ENCODE peak calls at places on chromosome 13, in six cellular contexts. One of them, this sample, is unnamed. For H3K9me3, the result is how much of the 10 kb centered on the place peaks cover.

GRCh38 chr13:44734204-44734707 is 158.1 kb upstream of the TSC22D1 start:
- DNase-seq in colonic mucosa: no peak
- DNase-seq in body of pancreas: peak
- DNase-seq in left ventricle myocardium inferior: peak
- DNase-seq in fibroblast of lung: peak
- DNase-seq in psoas muscle: peak
- DNase-seq in this sample: no peak

GRCh38 chr13:42174344-42175162 is 97.4 kb upstream of the AKAP11 start:
- DNase-seq in colonic mucosa: no peak
- DNase-seq in body of pancreas: no peak
- DNase-seq in left ventricle myocardium inferior: no peak
- DNase-seq in fibroblast of lung: peak
- DNase-seq in psoas muscle: no peak
- DNase-seq in this sample: no peak

GRCh38 chr13:113734099-113734825 is 24.8 kb upstream of the TMEM255B start:
- DNase-seq in colonic mucosa: no peak
- DNase-seq in body of pancreas: peak
- DNase-seq in left ventricle myocardium inferior: no peak
- DNase-seq in fibroblast of lung: no peak
- DNase-seq in psoas muscle: no peak
- DNase-seq in this sample: no peak

GRCh38 chr13:99264053-99264452 is 5.9 kb upstream of the GPR18 start:
- DNase-seq in colonic mucosa: no peak
- DNase-seq in body of pancreas: no peak
- DNase-seq in left ventricle myocardium inferior: no peak
- DNase-seq in fibroblast of lung: no peak
- DNase-seq in psoas muscle: no peak
- DNase-seq in this sample: no peak

GRCh38 chr13:101473458-101473857 is 21.0 kb downstream of the ITGBL1 start:
- DNase-seq in colonic mucosa: no peak
- DNase-seq in body of pancreas: no peak
- DNase-seq in left ventricle myocardium inferior: peak
- DNase-seq in fibroblast of lung: peak
- DNase-seq in psoas muscle: no peak
- DNase-seq in this sample: no peak

GRCh38 chr13:41621716-41622508 is 164.6 kb downstream of the RGCC start:
- DNase-seq in colonic mucosa: no peak
- DNase-seq in body of pancreas: no peak
- DNase-seq in left ventricle myocardium inferior: no peak
- DNase-seq in fibroblast of lung: peak
- DNase-seq in psoas muscle: no peak
- DNase-seq in this sample: no peak

GRCh38 chr13:27199691-27200090 is 28.1 kb upstream of the USP12 start:
- DNase-seq in colonic mucosa: no peak
- DNase-seq in body of pancreas: no peak
- DNase-seq in left ventricle myocardium inferior: no peak
- DNase-seq in fibroblast of lung: no peak
- DNase-seq in psoas muscle: no peak
- DNase-seq in this sample: no peak

GRCh38 chr13:113402471-113403254 is 38.7 kb upstream of the GRTP1 start:
- DNase-seq in colonic mucosa: no peak
- DNase-seq in body of pancreas: no peak
- DNase-seq in left ventricle myocardium inferior: no peak
- DNase-seq in fibroblast of lung: no peak
- DNase-seq in psoas muscle: peak
- DNase-seq in this sample: no peak

GRCh38 chr13:107573184-107573583 is 642.2 kb downstream of the LIG4 start:
- DNase-seq in colonic mucosa: no peak
- DNase-seq in body of pancreas: no peak
- DNase-seq in left ventricle myocardium inferior: no peak
- DNase-seq in fibroblast of lung: no peak
- DNase-seq in psoas muscle: no peak
- DNase-seq in this sample: no peak

GRCh38 chr13:43110036-43110435 is 86.7 kb downstream of the DNAJC15 start:
- DNase-seq in colonic mucosa: no peak
- DNase-seq in body of pancreas: no peak
- DNase-seq in left ventricle myocardium inferior: no peak
- DNase-seq in fibroblast of lung: no peak
- DNase-seq in psoas muscle: no peak
- DNase-seq in this sample: no peak

DNA sequence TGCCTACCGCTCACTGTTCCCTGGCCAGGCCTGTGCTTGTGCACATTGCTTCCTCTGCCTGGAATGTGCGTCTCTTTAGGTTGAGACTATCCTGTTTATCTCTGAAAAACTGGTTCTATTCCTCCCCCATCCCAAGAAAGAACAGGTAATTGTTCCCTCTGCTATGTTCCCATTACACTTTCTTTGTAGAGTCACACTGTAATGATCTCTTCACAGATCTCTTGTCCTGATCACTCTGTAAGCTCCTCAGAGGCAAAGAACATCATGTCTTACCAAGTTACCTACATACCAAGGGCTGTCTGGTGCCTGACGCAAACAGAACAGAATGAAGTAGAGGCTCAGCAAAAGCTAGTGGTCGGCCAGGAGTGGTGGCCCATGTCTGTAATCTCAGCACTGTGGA is 40.3 kb downstream of the SPRYD7 start:
- DNase-seq in colonic mucosa: no peak
- DNase-seq in body of pancreas: no peak
- DNase-seq in left ventricle myocardium inferior: no peak
- DNase-seq in fibroblast of lung: no peak
- DNase-seq in psoas muscle: no peak
- DNase-seq in this sample: no peak
- H3K27ac ChIP-seq in colonic mucosa: no peak
- H3K27ac ChIP-seq in body of pancreas: no peak
- H3K27ac ChIP-seq in left ventricle myocardium inferior: no peak
- H3K27ac ChIP-seq in fibroblast of lung: no peak
- H3K27ac ChIP-seq in psoas muscle: no peak
- H3K27ac ChIP-seq in this sample: no peak

DNA sequence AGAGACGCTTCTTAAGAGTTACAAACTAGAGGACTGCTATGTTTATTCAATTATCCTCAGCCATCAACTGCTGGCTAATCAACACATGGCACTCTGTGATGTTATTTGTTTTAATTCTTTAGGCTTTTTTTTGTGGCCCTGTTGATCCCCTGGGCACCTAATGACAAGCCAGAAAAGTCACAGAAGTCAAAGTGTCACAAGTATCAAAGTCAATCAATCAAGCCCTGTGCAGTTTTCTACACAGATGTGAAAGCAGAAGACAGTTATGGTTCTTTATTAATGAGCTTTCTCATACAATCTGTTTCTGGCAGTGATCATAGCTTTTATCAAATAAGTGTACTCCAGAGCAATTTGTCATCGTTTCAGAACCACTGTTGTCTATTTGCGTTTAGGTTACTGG is 34.3 kb downstream of the MYO16 start:
- DNase-seq in colonic mucosa: no peak
- DNase-seq in body of pancreas: no peak
- DNase-seq in left ventricle myocardium inferior: no peak
- DNase-seq in fibroblast of lung: no peak
- DNase-seq in psoas muscle: no peak
- DNase-seq in this sample: no peak
- H3K9me3 ChIP-seq in colonic mucosa: under half
- H3K9me3 ChIP-seq in body of pancreas: under half
- H3K9me3 ChIP-seq in left ventricle myocardium inferior: under half
- H3K9me3 ChIP-seq in fibroblast of lung: under half
- H3K9me3 ChIP-seq in psoas muscle: under half
- H3K9me3 ChIP-seq in this sample: under half

DNA sequence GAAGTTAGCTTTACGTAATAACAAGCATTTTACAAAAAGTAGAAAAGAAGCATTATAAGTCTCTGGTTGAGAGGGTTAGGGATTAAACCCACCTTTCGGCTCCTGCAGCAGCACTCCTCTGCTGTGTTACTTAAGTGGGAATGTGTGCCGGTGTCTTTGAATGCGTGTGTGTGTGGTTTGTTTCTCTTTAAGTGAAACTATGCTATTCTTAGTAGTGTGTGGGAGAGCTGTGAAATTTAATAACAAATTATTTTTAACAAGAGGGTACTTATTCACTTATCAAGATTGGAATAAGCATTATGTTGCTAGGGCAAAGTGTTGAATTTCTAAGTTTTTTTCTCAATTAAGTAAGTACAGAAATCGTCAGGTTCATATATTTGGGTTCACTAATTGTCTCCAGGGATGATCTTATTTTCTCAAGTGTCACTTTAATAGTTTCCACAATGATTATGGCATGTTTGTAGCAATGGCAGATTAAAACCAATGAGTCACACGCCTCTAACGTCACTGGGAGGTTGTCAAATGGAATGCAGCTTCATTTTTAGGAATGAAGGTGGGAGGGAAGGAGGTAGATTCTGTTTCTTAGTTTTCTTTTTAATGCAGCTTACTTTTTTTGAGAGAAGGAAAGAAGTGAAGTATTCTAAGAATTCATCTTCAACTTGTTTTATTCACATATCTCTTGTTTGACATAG is 151.3 kb downstream of the LMO7 start:
- DNase-seq in colonic mucosa: no peak
- DNase-seq in body of pancreas: no peak
- DNase-seq in left ventricle myocardium inferior: no peak
- DNase-seq in fibroblast of lung: peak
- DNase-seq in psoas muscle: no peak
- DNase-seq in this sample: peak
- H3K27ac ChIP-seq in colonic mucosa: no peak
- H3K27ac ChIP-seq in body of pancreas: no peak
- H3K27ac ChIP-seq in left ventricle myocardium inferior: peak
- H3K27ac ChIP-seq in fibroblast of lung: no peak
- H3K27ac ChIP-seq in psoas muscle: peak
- H3K27ac ChIP-seq in this sample: peak

DNA sequence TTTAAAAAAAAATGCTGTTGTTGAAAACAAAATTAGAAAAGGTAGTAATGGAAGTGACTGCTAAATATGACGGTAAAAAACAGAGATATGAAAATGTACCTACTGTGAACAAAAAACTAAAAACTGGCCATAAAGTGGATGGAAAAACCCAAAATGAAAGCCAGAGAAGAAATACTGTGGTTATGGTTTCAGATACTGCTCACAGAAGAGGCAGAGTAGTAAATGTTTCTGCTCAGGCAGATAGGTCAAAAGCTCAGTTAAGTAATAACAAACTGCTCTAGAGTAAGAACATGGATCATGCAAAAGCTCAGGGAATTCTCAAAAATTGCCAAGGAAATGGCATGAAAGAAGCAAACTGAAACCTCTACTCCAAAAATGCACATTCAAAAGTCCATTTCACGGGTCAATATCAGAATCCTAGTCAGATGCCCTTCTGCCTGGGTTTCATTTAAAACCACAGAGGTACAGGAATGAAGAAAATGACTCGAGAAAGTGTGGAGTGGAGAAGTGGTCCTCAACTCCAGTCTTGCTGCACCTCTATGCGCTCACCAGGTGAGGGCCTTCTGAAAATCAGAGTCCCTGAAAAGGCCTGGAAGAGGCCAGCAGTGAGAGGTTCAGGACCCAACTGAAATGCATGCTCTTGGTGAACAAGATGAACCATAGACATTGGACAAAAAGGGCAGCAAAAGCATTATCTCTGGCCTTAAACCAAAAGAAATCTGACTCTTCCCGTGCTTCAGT is 315.0 kb upstream of the SPRY2 start:
- DNase-seq in colonic mucosa: no peak
- DNase-seq in body of pancreas: no peak
- DNase-seq in left ventricle myocardium inferior: no peak
- DNase-seq in fibroblast of lung: no peak
- DNase-seq in psoas muscle: no peak
- DNase-seq in this sample: no peak
- H3K9me3 ChIP-seq in colonic mucosa: under half
- H3K9me3 ChIP-seq in body of pancreas: under half
- H3K9me3 ChIP-seq in left ventricle myocardium inferior: under half
- H3K9me3 ChIP-seq in fibroblast of lung: under half
- H3K9me3 ChIP-seq in psoas muscle: under half
- H3K9me3 ChIP-seq in this sample: under half

GRCh38 chr13:33711441-33711840 is 106.5 kb upstream of the RFC3 start:
- DNase-seq in colonic mucosa: no peak
- DNase-seq in body of pancreas: no peak
- DNase-seq in left ventricle myocardium inferior: no peak
- DNase-seq in fibroblast of lung: peak
- DNase-seq in psoas muscle: no peak
- DNase-seq in this sample: no peak
- H3K27ac ChIP-seq in colonic mucosa: no peak
- H3K27ac ChIP-seq in body of pancreas: no peak
- H3K27ac ChIP-seq in left ventricle myocardium inferior: no peak
- H3K27ac ChIP-seq in fibroblast of lung: no peak
- H3K27ac ChIP-seq in psoas muscle: no peak
- H3K27ac ChIP-seq in this sample: no peak

GRCh38 chr13:110965755-110966134 is 50.9 kb upstream of the ANKRD10 start:
- DNase-seq in colonic mucosa: no peak
- DNase-seq in body of pancreas: no peak
- DNase-seq in left ventricle myocardium inferior: no peak
- DNase-seq in fibroblast of lung: no peak
- DNase-seq in psoas muscle: no peak
- DNase-seq in this sample: no peak
- H3K9me3 ChIP-seq in colonic mucosa: under half
- H3K9me3 ChIP-seq in body of pancreas: under half
- H3K9me3 ChIP-seq in left ventricle myocardium inferior: under half
- H3K9me3 ChIP-seq in fibroblast of lung: under half
- H3K9me3 ChIP-seq in psoas muscle: under half
- H3K9me3 ChIP-seq in this sample: under half

GRCh38 chr13:77745784-77746183 is 48.3 kb downstream of the SLAIN1 start:
- DNase-seq in colonic mucosa: no peak
- DNase-seq in body of pancreas: no peak
- DNase-seq in left ventricle myocardium inferior: no peak
- DNase-seq in fibroblast of lung: no peak
- DNase-seq in psoas muscle: no peak
- DNase-seq in this sample: no peak

GRCh38 chr13:77740097-77740496 is 42.6 kb downstream of the SLAIN1 start:
- DNase-seq in colonic mucosa: no peak
- DNase-seq in body of pancreas: no peak
- DNase-seq in left ventricle myocardium inferior: no peak
- DNase-seq in fibroblast of lung: no peak
- DNase-seq in psoas muscle: no peak
- DNase-seq in this sample: no peak

GRCh38 chr13:77737583-77738200 is 40.2 kb downstream of the SLAIN1 start:
- DNase-seq in colonic mucosa: no peak
- DNase-seq in body of pancreas: no peak
- DNase-seq in left ventricle myocardium inferior: no peak
- DNase-seq in fibroblast of lung: no peak
- DNase-seq in psoas muscle: no peak
- DNase-seq in this sample: no peak

GRCh38 chr13:77741587-77741972 is 44.1 kb downstream of the SLAIN1 start:
- DNase-seq in colonic mucosa: no peak
- DNase-seq in body of pancreas: no peak
- DNase-seq in left ventricle myocardium inferior: no peak
- DNase-seq in fibroblast of lung: no peak
- DNase-seq in psoas muscle: no peak
- DNase-seq in this sample: no peak

DNA sequence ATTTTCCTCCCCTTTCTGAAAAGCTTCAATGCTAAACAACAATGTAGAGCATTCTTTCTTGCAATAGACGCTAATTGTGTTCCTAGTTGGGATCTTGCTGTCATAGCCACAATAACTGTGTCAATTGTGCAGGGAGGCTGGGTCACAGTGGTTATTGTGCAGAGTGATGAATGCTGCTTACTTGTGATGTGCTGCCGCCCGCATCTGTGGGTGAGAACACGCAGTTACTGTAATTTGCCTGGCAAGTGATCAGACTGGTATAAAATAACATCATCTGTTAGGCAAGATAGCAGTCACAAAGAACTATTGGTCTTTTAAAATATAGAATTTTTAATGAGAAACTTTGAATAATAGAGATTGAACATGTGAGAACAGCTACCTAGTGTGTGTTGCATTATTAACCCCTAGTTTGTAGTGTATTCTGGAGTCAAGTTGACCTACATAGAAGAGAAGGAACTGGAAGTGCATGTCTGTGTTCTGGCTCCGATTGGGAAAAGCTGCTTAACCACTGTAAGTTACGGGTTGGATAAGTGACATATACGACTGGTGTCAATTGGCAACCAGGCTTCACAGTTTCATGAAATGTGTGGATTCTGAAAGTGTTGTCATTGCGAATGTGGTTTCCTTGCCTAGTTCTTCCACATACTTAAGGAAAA is 43.6 kb downstream of the SLAIN1 start:
- DNase-seq in colonic mucosa: no peak
- DNase-seq in body of pancreas: no peak
- DNase-seq in left ventricle myocardium inferior: no peak
- DNase-seq in fibroblast of lung: no peak
- DNase-seq in psoas muscle: no peak
- DNase-seq in this sample: no peak
- H3K27ac ChIP-seq in colonic mucosa: no peak
- H3K27ac ChIP-seq in body of pancreas: no peak
- H3K27ac ChIP-seq in left ventricle myocardium inferior: no peak
- H3K27ac ChIP-seq in fibroblast of lung: no peak
- H3K27ac ChIP-seq in psoas muscle: no peak
- H3K27ac ChIP-seq in this sample: no peak

This sample was measured in SJCRH30.